ENCODE peak calls at places on chromosomes 5 and 9, in six cellular contexts. One of them, this sample, is unnamed.

GRCh38 chr5:38670878-38671277 is 114.4 kb upstream of the LIFR start:
- DNase-seq in fibroblast of pulmonary artery: peak
- DNase-seq in GM12892: no peak
- DNase-seq in heart right ventricle: no peak
- DNase-seq in T-helper 9 cell: no peak
- DNase-seq in dorsolateral prefrontal cortex: peak
- DNase-seq in this sample: no peak

GRCh38 chr9:132894343-132894742 is 15.6 kb downstream of the SPACA9 start:
- DNase-seq in fibroblast of pulmonary artery: no peak
- DNase-seq in GM12892: no peak
- DNase-seq in heart right ventricle: no peak
- DNase-seq in T-helper 9 cell: no peak
- DNase-seq in dorsolateral prefrontal cortex: no peak
- DNase-seq in this sample: no peak

GRCh38 chr5:10106806-10107205 is 142.9 kb downstream of the ATPSCKMT start:
- DNase-seq in fibroblast of pulmonary artery: no peak
- DNase-seq in GM12892: no peak
- DNase-seq in heart right ventricle: no peak
- DNase-seq in T-helper 9 cell: no peak
- DNase-seq in dorsolateral prefrontal cortex: no peak
- DNase-seq in this sample: no peak

GRCh38 chr5:94972268-94972667 is 312.6 kb downstream of the MCTP1 start:
- DNase-seq in fibroblast of pulmonary artery: no peak
- DNase-seq in GM12892: no peak
- DNase-seq in heart right ventricle: no peak
- DNase-seq in T-helper 9 cell: no peak
- DNase-seq in dorsolateral prefrontal cortex: no peak
- DNase-seq in this sample: no peak

GRCh38 chr5:93724791-93725190 is 16.6 kb downstream of the POU5F2 start:
- DNase-seq in fibroblast of pulmonary artery: no peak
- DNase-seq in GM12892: no peak
- DNase-seq in heart right ventricle: no peak
- DNase-seq in T-helper 9 cell: no peak
- DNase-seq in dorsolateral prefrontal cortex: no peak
- DNase-seq in this sample: no peak

GRCh38 chr9:135324329-135324728 is 155.3 kb upstream of the PPP1R26 start:
- DNase-seq in fibroblast of pulmonary artery: no peak
- DNase-seq in GM12892: no peak
- DNase-seq in heart right ventricle: no peak
- DNase-seq in T-helper 9 cell: no peak
- DNase-seq in dorsolateral prefrontal cortex: no peak
- DNase-seq in this sample: no peak

GRCh38 chr5:171093598-171093997 is 215.4 kb upstream of the TLX3 start:
- DNase-seq in fibroblast of pulmonary artery: no peak
- DNase-seq in GM12892: no peak
- DNase-seq in heart right ventricle: no peak
- DNase-seq in T-helper 9 cell: no peak
- DNase-seq in dorsolateral prefrontal cortex: no peak
- DNase-seq in this sample: no peak

GRCh38 chr9:84750152-84750865 is 80.8 kb downstream of the NTRK2 start:
- DNase-seq in fibroblast of pulmonary artery: no peak
- DNase-seq in GM12892: no peak
- DNase-seq in heart right ventricle: no peak
- DNase-seq in T-helper 9 cell: no peak
- DNase-seq in dorsolateral prefrontal cortex: no peak
- DNase-seq in this sample: no peak

GRCh38 chr5:91079037-91079436 is 304.1 kb downstream of the ARRDC3 start:
- DNase-seq in fibroblast of pulmonary artery: peak
- DNase-seq in GM12892: no peak
- DNase-seq in heart right ventricle: no peak
- DNase-seq in T-helper 9 cell: no peak
- DNase-seq in dorsolateral prefrontal cortex: no peak
- DNase-seq in this sample: no peak

GRCh38 chr9:34701023-34701768 is 8.7 kb downstream of the CCL21 start:
- DNase-seq in fibroblast of pulmonary artery: peak
- DNase-seq in GM12892: peak
- DNase-seq in heart right ventricle: peak
- DNase-seq in T-helper 9 cell: peak
- DNase-seq in dorsolateral prefrontal cortex: peak
- DNase-seq in this sample: peak

GRCh38 chr9:20551236-20551635 is 71.1 kb downstream of the MLLT3 start:
- DNase-seq in fibroblast of pulmonary artery: no peak
- DNase-seq in GM12892: no peak
- DNase-seq in heart right ventricle: no peak
- DNase-seq in T-helper 9 cell: no peak
- DNase-seq in dorsolateral prefrontal cortex: no peak
- DNase-seq in this sample: no peak

GRCh38 chr9:34576943-34577634 is 12.4 kb downstream of the CNTFR start:
- DNase-seq in fibroblast of pulmonary artery: no peak
- DNase-seq in GM12892: no peak
- DNase-seq in heart right ventricle: no peak
- DNase-seq in T-helper 9 cell: no peak
- DNase-seq in dorsolateral prefrontal cortex: no peak
- DNase-seq in this sample: no peak

GRCh38 chr5:78569441-78569840 is 79.1 kb downstream of the LHFPL2 start:
- DNase-seq in fibroblast of pulmonary artery: peak
- DNase-seq in GM12892: no peak
- DNase-seq in heart right ventricle: no peak
- DNase-seq in T-helper 9 cell: no peak
- DNase-seq in dorsolateral prefrontal cortex: peak
- DNase-seq in this sample: no peak

GRCh38 chr9:19231126-19232035 is 888 bp downstream of the DENND4C start:
- DNase-seq in fibroblast of pulmonary artery: peak
- DNase-seq in GM12892: peak
- DNase-seq in heart right ventricle: no peak
- DNase-seq in T-helper 9 cell: no peak
- DNase-seq in dorsolateral prefrontal cortex: no peak
- DNase-seq in this sample: no peak

GRCh38 chr5:138949988-138950387 is 74.9 kb upstream of the LRRTM2 start:
- DNase-seq in fibroblast of pulmonary artery: no peak
- DNase-seq in GM12892: no peak
- DNase-seq in heart right ventricle: no peak
- DNase-seq in T-helper 9 cell: no peak
- DNase-seq in dorsolateral prefrontal cortex: no peak
- DNase-seq in this sample: no peak

GRCh38 chr5:95801532-95801931 is 21.0 kb downstream of the GLRX start:
- DNase-seq in fibroblast of pulmonary artery: no peak
- DNase-seq in GM12892: no peak
- DNase-seq in heart right ventricle: no peak
- DNase-seq in T-helper 9 cell: no peak
- DNase-seq in dorsolateral prefrontal cortex: no peak
- DNase-seq in this sample: no peak

GRCh38 chr9:14207352-14207995 is 106.5 kb downstream of the NFIB start:
- DNase-seq in fibroblast of pulmonary artery: no peak
- DNase-seq in GM12892: no peak
- DNase-seq in heart right ventricle: no peak
- DNase-seq in T-helper 9 cell: no peak
- DNase-seq in dorsolateral prefrontal cortex: no peak
- DNase-seq in this sample: no peak

This sample was measured in CD8-positive, alpha-beta memory T cell.